ENCODE peak calls at places on chromosome X, in seven cellular contexts. Q, S, A, C, L, G and W are unnamed samples.

GRCh38 chrX:84240848-84241565 is 53.0 kb upstream of the RPS6KA6 start:
- DNase-seq in Q (no peak), S (no peak), A (no peak), C (no peak), L (no peak), G (no peak), W (no peak)

GRCh38 chrX:1137531-1137930 is 74.9 kb downstream of the CRLF2 start:
- DNase-seq in Q (no peak), S (no peak), A (no peak), C (no peak), L (no peak), G (no peak), W (no peak)

GRCh38 chrX:51257490-51257889 is 75.1 kb upstream of the NUDT10 start:
- DNase-seq in Q (no peak), S (no peak), A (no peak), C (no peak), L (no peak), G (no peak), W (no peak)

GRCh38 chrX:86935988-86936387 is 581.6 kb upstream of the KLHL4 start:
- DNase-seq in Q (no peak), S (no peak), A (no peak), C (no peak), L (no peak), G (no peak), W (no peak)

GRCh38 chrX:123405231-123405630 is 221.2 kb downstream of the GRIA3 start:
- DNase-seq in Q (no peak), S (no peak), A (no peak), C (no peak), L (no peak), G (no peak), W (no peak)

GRCh38 chrX:66638591-66639500 is at the start of gene EDA2R:
- DNase-seq in Q (no peak), S (peak; percentile 47), A (peak; percentile 55), C (peak; percentile 62), L (peak; percentile 26), G (peak; percentile 44), W (peak; percentile 23)

GRCh38 chrX:129945131-129945530 is 37.3 kb upstream of the BCORL1 start:
- DNase-seq in Q (no peak), S (no peak), A (no peak), C (no peak), L (no peak), G (no peak), W (no peak)

GRCh38 chrX:102129473-102129872 is 4.0 kb downstream of the TCEAL2 start:
- DNase-seq in Q (no peak), S (no peak), A (no peak), C (no peak), L (no peak), G (no peak), W (no peak)

GRCh38 chrX:69031181-69031580 is 134.1 kb downstream of the PJA1 start:
- DNase-seq in Q (no peak), S (no peak), A (no peak), C (peak; percentile 56), L (no peak), G (no peak), W (no peak)

GRCh38 chrX:33339219-33339618 is 127.9 kb upstream of the DMD start:
- DNase-seq in Q (no peak), S (no peak), A (no peak), C (no peak), L (no peak), G (no peak), W (peak; percentile 12)

GRCh38 chrX:3820170-3820569 is 106.7 kb upstream of the PRKX start:
- DNase-seq in Q (no peak), S (no peak), A (peak; percentile 75), C (no peak), L (no peak), G (no peak), W (no peak)

GRCh38 chrX:13112499-13112898 is 68.1 kb upstream of the FAM9C start:
- DNase-seq in Q (no peak), S (no peak), A (no peak), C (no peak), L (no peak), G (no peak), W (no peak)

GRCh38 chrX:9318213-9318612 is 146.6 kb upstream of the TBL1X start:
- DNase-seq in Q (no peak), S (peak; percentile 29), A (no peak), C (no peak), L (no peak), G (no peak), W (no peak)

GRCh38 chrX:151515233-151515632 is 48.2 kb upstream of the PASD1 start:
- DNase-seq in Q (no peak), S (no peak), A (no peak), C (no peak), L (no peak), G (no peak), W (no peak)

GRCh38 chrX:45668686-45669443 is 468.2 kb upstream of the DIPK2B start:
- DNase-seq in Q (no peak), S (no peak), A (peak; percentile 72), C (no peak), L (no peak), G (no peak), W (no peak)

GRCh38 chrX:76971393-76972376 is 475.5 kb upstream of the FGF16 start:
- DNase-seq in Q (no peak), S (no peak), A (no peak), C (no peak), L (no peak), G (no peak), W (no peak)

GRCh38 chrX:152647978-152648377 is 10.3 kb downstream of the GABRQ start:
- DNase-seq in Q (no peak), S (no peak), A (no peak), C (no peak), L (no peak), G (no peak), W (no peak)

GRCh38 chrX:92209936-92210335 is 430.8 kb downstream of the PCDH11X start:
- DNase-seq in Q (no peak), S (no peak), A (no peak), C (no peak), L (no peak), G (no peak), W (no peak)

GRCh38 chrX:84189125-84189524 is 1.1 kb upstream of the RPS6KA6 start:
- DNase-seq in Q (no peak), S (no peak), A (no peak), C (no peak), L (no peak), G (no peak), W (no peak)

GRCh38 chrX:6849711-6850415 is 297.6 kb upstream of the STS start:
- DNase-seq in Q (no peak), S (no peak), A (no peak), C (no peak), L (no peak), G (no peak), W (no peak)

GRCh38 chrX:40267334-40268118 is 169.8 kb upstream of the BCOR start:
- DNase-seq in Q (no peak), S (no peak), A (no peak), C (no peak), L (peak; percentile 38), G (peak; percentile 73), W (no peak)

GRCh38 chrX:104987063-104987462 is 233.4 kb downstream of the TEX13A start:
- DNase-seq in Q (no peak), S (no peak), A (no peak), C (no peak), L (no peak), G (no peak), W (no peak)

GRCh38 chrX:48684134-48684533 is 535 bp downstream of the WAS start:
- DNase-seq in Q (no peak), S (no peak), A (no peak), C (no peak), L (no peak), G (no peak), W (no peak)

GRCh38 chrX:48956728-48957414 is 536 bp downstream of the OTUD5 start:
- DNase-seq in Q (peak; percentile 55), S (peak; percentile 52), A (no peak), C (no peak), L (peak; percentile 39), G (peak; percentile 56), W (no peak)

GRCh38 chrX:69285401-69285871 is 120.2 kb upstream of the PJA1 start:
- DNase-seq in Q (no peak), S (no peak), A (no peak), C (no peak), L (peak; percentile 49), G (peak; percentile 71), W (no peak)

GRCh38 chrX:129931411-129932136 is 25.6 kb downstream of the UTP14A start:
- DNase-seq in Q (peak; percentile 50), S (peak; percentile 69), A (peak; percentile 73), C (peak; percentile 90), L (peak; percentile 94), G (peak; percentile 95), W (peak; percentile 68)

GRCh38 chrX:104669063-104669462 is 103.1 kb downstream of the IL1RAPL2 start:
- DNase-seq in Q (no peak), S (no peak), A (no peak), C (no peak), L (no peak), G (no peak), W (no peak)

GRCh38 chrX:2500091-2500680 is 590 bp downstream of the DHRSX start:
- DNase-seq in Q (peak; percentile 11), S (peak; percentile 24), A (no peak), C (peak; percentile 44), L (no peak), G (no peak), W (no peak)

GRCh38 chrX:106955004-106955772 is 35.0 kb downstream of the CLDN2 start:
- DNase-seq in Q (no peak), S (no peak), A (no peak), C (no peak), L (no peak), G (no peak), W (no peak)

GRCh38 chrX:74325130-74326059 is 21.4 kb downstream of the ZCCHC13 start:
- DNase-seq in Q (no peak), S (no peak), A (no peak), C (no peak), L (no peak), G (no peak), W (no peak)

GRCh38 chrX:18833071-18833731 is 125.8 kb downstream of the PPEF1 start:
- DNase-seq in Q (no peak), S (no peak), A (no peak), C (no peak), L (peak; percentile 49), G (peak; percentile 59), W (peak; percentile 15)

GRCh38 chrX:4754878-4755604 is 1041.6 kb upstream of the PRKX start:
- DNase-seq in Q (no peak), S (no peak), A (no peak), C (no peak), L (no peak), G (no peak), W (no peak)

GRCh38 chrX:130805906-130806305 is 97.1 kb downstream of the ENOX2 start:
- DNase-seq in Q (no peak), S (no peak), A (no peak), C (no peak), L (no peak), G (no peak), W (no peak)

GRCh38 chrX:22314692-22315091 is 42.0 kb downstream of the CBLL2 start:
- DNase-seq in Q (no peak), S (no peak), A (no peak), C (no peak), L (no peak), G (no peak), W (no peak)

GRCh38 chrX:20529301-20529700 is 262.6 kb upstream of the RPS6KA3 start:
- DNase-seq in Q (no peak), S (no peak), A (no peak), C (no peak), L (no peak), G (no peak), W (no peak)

GRCh38 chrX:135421537-135421931 is 210 bp upstream of the SMIM10L2A start:
- DNase-seq in Q (peak; percentile 81), S (peak; percentile 82), A (peak; percentile 6), C (peak; percentile 83), L (peak; percentile 89), G (peak; percentile 88), W (peak; percentile 72)

GRCh38 chrX:134025986-134026731 is 40.8 kb upstream of the GPC3 start:
- DNase-seq in Q (no peak), S (no peak), A (no peak), C (no peak), L (no peak), G (no peak), W (no peak)

GRCh38 chrX:44693255-44693654 is 150.6 kb upstream of the DUSP21 start:
- DNase-seq in Q (no peak), S (no peak), A (no peak), C (no peak), L (no peak), G (no peak), W (no peak)